ENCODE peak calls at places on chromosomes 3 and 15, in five cellular contexts. Y is body of pancreas, O is upper lobe of left lung, A is WERI-Rb-1, E is substantia nigra. C is an unnamed sample.

GRCh38 chr3:10927551-10927950 is 65.0 kb upstream of the SLC6A1 start:
- DNase-seq in A (no peak), Y (no peak), O (peak; percentile 18), E (no peak), C (no peak)

GRCh38 chr3:14016900-14017475 is 107.7 kb downstream of the CHCHD4 start:
- DNase-seq in O (no peak), E (no peak), A (no peak), Y (no peak), C (no peak)

GRCh38 chr15:31270767-31271166 is 55.9 kb upstream of the KLF13 start:
- DNase-seq in O (no peak), A (no peak), Y (no peak), E (no peak), C (no peak)

GRCh38 chr3:37985637-37986320 is 4.8 kb upstream of the VILL start:
- DNase-seq in E (no peak), A (no peak), O (peak; percentile 85), Y (peak; percentile 95), C (no peak)

GRCh38 chr3:14497321-14497720 is 42.8 kb downstream of the GRIP2 start:
- DNase-seq in Y (no peak), E (no peak), A (peak; percentile 30), O (no peak), C (no peak)

GRCh38 chr3:8872291-8872690 is 91.0 kb downstream of the RAD18 start:
- DNase-seq in O (no peak), A (no peak), E (no peak), Y (no peak), C (no peak)

GRCh38 chr3:29695201-29695904 is 414.5 kb downstream of the RBMS3 start:
- DNase-seq in Y (peak; percentile 25), E (no peak), A (no peak), O (no peak), C (peak; percentile 72)

GRCh38 chr3:128923607-128924385 is 44.4 kb downstream of the ACAD9 start:
- DNase-seq in A (no peak), E (no peak), O (no peak), Y (no peak), C (no peak)

GRCh38 chr15:81133782-81134461 is at the start of gene CFAP161:
- DNase-seq in Y (peak; percentile 78), O (peak; percentile 55), E (peak; percentile 47), A (peak; percentile 93), C (peak; percentile 33)

GRCh38 chr3:14204605-14205284 is 26.1 kb downstream of the LSM3 start:
- DNase-seq in E (no peak), Y (peak; percentile 57), A (no peak), O (no peak), C (no peak)

GRCh38 chr3:15038306-15038705 is 26.8 kb downstream of the MRPS25 start:
- DNase-seq in Y (no peak), O (no peak), A (no peak), E (no peak), C (no peak)

GRCh38 chr3:115550285-115550741 is 73.0 kb upstream of the GAP43 start:
- DNase-seq in E (no peak), O (no peak), Y (peak; percentile 18), A (no peak), C (peak; percentile 6)

GRCh38 chr15:56732135-56732880 is 1.0 kb downstream of the ZNF280D start:
- DNase-seq in Y (peak; percentile 19), E (no peak), O (no peak), A (no peak), C (no peak)

GRCh38 chr3:13564751-13565560 is 16.0 kb downstream of the FBLN2 start:
- DNase-seq in E (no peak), O (no peak), Y (no peak), A (no peak), C (no peak)

GRCh38 chr15:84872009-84872900 is 12.2 kb upstream of the SLC28A1 start:
- DNase-seq in Y (no peak), O (no peak), E (no peak), A (no peak), C (no peak)

DNA sequence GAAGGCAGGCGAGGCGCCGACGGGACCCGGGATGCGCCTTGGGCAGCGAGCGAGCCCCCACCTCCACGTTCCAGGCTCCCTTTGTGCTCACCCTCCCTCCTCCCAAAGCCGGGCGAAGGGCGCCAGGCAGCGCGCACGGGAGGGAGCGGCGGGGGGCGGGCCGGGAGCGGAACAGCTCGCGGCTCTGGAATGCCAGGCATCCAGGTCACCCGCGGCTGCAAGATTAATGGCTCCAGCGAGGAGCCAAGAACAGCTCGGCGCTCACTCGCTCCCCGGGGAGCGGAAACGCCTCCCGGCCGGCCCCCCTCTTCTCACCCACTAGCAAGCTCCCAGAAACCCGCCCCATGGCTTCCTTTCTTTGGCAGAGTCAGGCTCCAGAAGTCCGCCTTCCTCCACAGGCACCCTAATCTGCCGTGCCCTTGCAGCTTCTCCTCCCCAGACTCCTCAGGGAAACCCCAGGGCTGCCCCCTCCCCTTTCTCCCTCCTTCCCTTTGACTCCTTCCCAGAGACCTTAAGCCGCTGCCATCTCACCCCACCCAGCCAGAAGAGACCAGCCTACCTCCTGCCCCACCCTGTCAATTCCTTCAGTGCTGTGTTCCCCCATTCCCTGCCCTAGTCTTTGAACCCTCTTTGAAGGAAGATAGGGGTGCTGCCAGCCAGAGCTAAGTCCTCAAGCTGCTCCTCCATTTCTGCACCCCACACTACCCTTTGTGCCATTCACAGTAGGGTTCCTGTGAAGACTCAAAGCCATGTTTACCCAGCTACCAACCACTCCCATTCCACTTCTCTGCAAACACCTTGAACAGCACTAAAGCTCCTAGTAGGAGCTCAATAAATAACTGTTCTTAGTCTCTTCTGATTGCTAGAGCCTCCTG is 9.9 kb downstream of the AMOTL2 start:
- DNase-seq in Y (peak; percentile 94), O (peak; percentile 94), E (peak; percentile 54), A (peak; percentile 94), C (peak; percentile 93)
- H3K27ac ChIP-seq in Y (peak overlapping the region; percentile 98), O (peak overlapping the region; percentile 99), E (peak overlapping the region; percentile 100), A (peak overlapping the region; percentile 71), C (peak overlapping the region; percentile 96)

GRCh38 chr15:100711479-100712130 is 109.2 kb downstream of the ASB7 start:
- DNase-seq in A (no peak), E (no peak), Y (no peak), O (no peak), C (no peak)
- H3K27ac ChIP-seq in A (no peak overlapping the region), E (no peak overlapping the region), Y (peak overlapping the region; percentile 86), O (no peak overlapping the region), C (peak overlapping the region; percentile 21)

GRCh38 chr15:45720183-45720582 is 85.4 kb downstream of the SQOR start:
- DNase-seq in Y (no peak), A (no peak), E (no peak), O (no peak), C (no peak)
- H3K27ac ChIP-seq in Y (no peak overlapping the region), A (no peak overlapping the region), E (no peak overlapping the region), O (no peak overlapping the region), C (no peak overlapping the region)

GRCh38 chr3:152330565-152330964 is 61.8 kb downstream of the MBNL1 start:
- DNase-seq in E (no peak), O (no peak), A (no peak), Y (no peak), C (no peak)
- H3K27ac ChIP-seq in E (no peak overlapping the region), O (peak overlapping the region; percentile 55), A (no peak overlapping the region), Y (peak overlapping the region; percentile 58), C (no peak overlapping the region)

GRCh38 chr15:73682597-73683090 is 1.5 kb upstream of the CD276 start:
- DNase-seq in A (no peak), E (no peak), Y (no peak), O (no peak), C (no peak)

GRCh38 chr15:73683257-73683623 is 943 bp upstream of the CD276 start:
- DNase-seq in O (no peak), E (no peak), A (no peak), Y (no peak), C (no peak)

GRCh38 chr15:73685561-73685960 is 1.4 kb downstream of the CD276 start:
- DNase-seq in A (no peak), O (no peak), Y (no peak), E (no peak), C (no peak)

GRCh38 chr15:73681856-73682596 is 2.2 kb upstream of the CD276 start:
- DNase-seq in A (no peak), E (no peak), Y (no peak), O (no peak), C (no peak)

GRCh38 chr15:73683624-73684536 is at the start of gene CD276:
- DNase-seq in A (peak; percentile 83), Y (peak; percentile 88), O (peak; percentile 92), E (no peak), C (no peak)
- H3K27ac ChIP-seq in A (peak within 1 kb of the TSS; percentile 95), Y (peak within 1 kb of the TSS; percentile 81), O (peak within 1 kb of the TSS; percentile 80), E (peak within 1 kb of the TSS; percentile 71), C (peak within 1 kb of the TSS; percentile 70)

GRCh38 chr3:150255416-150255815 is 152.7 kb upstream of the TSC22D2 start:
- DNase-seq in E (peak; percentile 10), Y (peak; percentile 68), A (no peak), O (no peak), C (no peak)

GRCh38 chr3:150254199-150254786 is 153.8 kb upstream of the TSC22D2 start:
- DNase-seq in O (no peak), Y (no peak), A (no peak), E (no peak), C (no peak)

GRCh38 chr3:150252462-150252861 is 155.6 kb upstream of the TSC22D2 start:
- DNase-seq in E (no peak), Y (no peak), A (no peak), O (no peak), C (no peak)

GRCh38 chr3:150251654-150252053 is 156.4 kb upstream of the TSC22D2 start:
- DNase-seq in E (no peak), Y (no peak), A (no peak), O (no peak), C (no peak)

GRCh38 chr3:150253622-150254021 is 154.5 kb upstream of the TSC22D2 start:
- DNase-seq in A (no peak), Y (no peak), O (peak; percentile 28), E (no peak), C (no peak)
- H3K27ac ChIP-seq in A (no peak overlapping the region), Y (no peak overlapping the region), O (no peak overlapping the region), E (no peak overlapping the region), C (no peak overlapping the region)

GRCh38 chr3:178663572-178663971 is 127.3 kb downstream of the KCNMB2 start:
- DNase-seq in E (no peak), Y (no peak), O (no peak), A (no peak), C (no peak)

GRCh38 chr3:178655488-178655887 is 119.3 kb downstream of the KCNMB2 start:
- DNase-seq in Y (no peak), A (no peak), O (no peak), E (no peak), C (no peak)

GRCh38 chr3:178658694-178659315 is 122.6 kb downstream of the KCNMB2 start:
- DNase-seq in A (no peak), E (no peak), Y (no peak), O (no peak), C (no peak)
- H3K27ac ChIP-seq in A (no peak overlapping the region), E (no peak overlapping the region), Y (no peak overlapping the region), O (no peak overlapping the region), C (no peak overlapping the region)

GRCh38 chr3:102301155-102301554 is 133.7 kb upstream of the ZPLD1 start:
- DNase-seq in Y (no peak), O (no peak), A (no peak), E (no peak), C (no peak)
- H3K27ac ChIP-seq in Y (no peak overlapping the region), O (no peak overlapping the region), A (no peak overlapping the region), E (no peak overlapping the region), C (no peak overlapping the region)

GRCh38 chr3:169137076-169137475 is 526.4 kb downstream of the MECOM start:
- DNase-seq in O (no peak), A (no peak), E (no peak), Y (no peak), C (no peak)
- H3K27ac ChIP-seq in O (no peak overlapping the region), A (no peak overlapping the region), E (no peak overlapping the region), Y (no peak overlapping the region), C (no peak overlapping the region)

C was measured in AG04450.